ENCODE peak calls at places on chromosomes 13 and 19, in six cellular contexts. L is epithelial cell of prostate, H is posterior vena cava, X is naive B cell, B is progenitor cell of endocrine pancreas, C is thyroid gland. O is an unnamed sample.

GRCh38 chr19:54518844-54519243 is 16.2 kb downstream of the LAIR2 start:
- DNase-seq in L (no peak), H (no peak), X (no peak), B (no peak), C (no peak), O (no peak)

GRCh38 chr19:55172741-55173140 is 6.3 kb upstream of the DNAAF3 start:
- DNase-seq in L (no peak), H (no peak), X (no peak), B (no peak), C (no peak), O (no peak)

GRCh38 chr13:30551194-30551593 is 66.5 kb upstream of the USPL1 start:
- DNase-seq in L (no peak), H (no peak), X (peak; percentile 29), B (no peak), C (no peak), O (no peak)

GRCh38 chr19:27764186-27764804 is 1448.7 kb downstream of the UQCRFS1 start:
- DNase-seq in L (no peak), H (peak; percentile 34), X (no peak), B (no peak), C (no peak), O (no peak)

GRCh38 chr19:55265173-55265572 is 6.4 kb upstream of the PPP6R1 start:
- DNase-seq in L (no peak), H (peak; percentile 69), X (no peak), B (no peak), C (no peak), O (no peak)

GRCh38 chr13:99766641-99767045 is 204.9 kb downstream of the ZIC5 start:
- DNase-seq in L (no peak), H (no peak), X (no peak), B (no peak), C (no peak), O (no peak)

GRCh38 chr13:43008591-43008990 is 14.8 kb upstream of the DNAJC15 start:
- DNase-seq in L (no peak), H (no peak), X (no peak), B (no peak), C (no peak), O (no peak)

GRCh38 chr19:2140193-2140545 is 11.2 kb downstream of the AP3D1 start:
- DNase-seq in L (no peak), H (no peak), X (no peak), B (no peak), C (no peak), O (no peak)

GRCh38 chr13:77874406-77874805 is 44.2 kb downstream of the EDNRB start:
- DNase-seq in L (no peak), H (no peak), X (no peak), B (no peak), C (no peak), O (no peak)

GRCh38 chr19:13033819-13034611 is 38.7 kb downstream of the NFIX start:
- DNase-seq in L (no peak), H (peak; percentile 89), X (peak; percentile 34), B (no peak), C (peak; percentile 95), O (no peak)

GRCh38 chr19:29810504-29810871 is 1.3 kb upstream of the CCNE1 start:
- DNase-seq in L (peak; percentile 69), H (no peak), X (no peak), B (no peak), C (peak; percentile 68), O (no peak)

GRCh38 chr13:109158383-109158782 is 529.0 kb downstream of the MYO16 start:
- DNase-seq in L (no peak), H (no peak), X (no peak), B (no peak), C (no peak), O (no peak)

GRCh38 chr19:10637894-10638293 is 12.5 kb downstream of the SLC44A2 start:
- DNase-seq in L (no peak), H (no peak), X (no peak), B (no peak), C (no peak), O (no peak)

GRCh38 chr13:101552797-101553196 is 100.3 kb downstream of the ITGBL1 start:
- DNase-seq in L (no peak), H (no peak), X (no peak), B (no peak), C (no peak), O (no peak)

GRCh38 chr13:83423361-83423760 is 458.9 kb downstream of the SLITRK1 start:
- DNase-seq in L (no peak), H (no peak), X (no peak), B (no peak), C (no peak), O (no peak)

GRCh38 chr13:40537146-40537895 is 129.1 kb downstream of the FOXO1 start:
- DNase-seq in L (no peak), H (no peak), X (no peak), B (no peak), C (peak; percentile 80), O (no peak)

O was measured in epithelial cell of proximal tubule.